ENCODE peak calls at places on chromosomes 7 and 10, in six cellular contexts. F is GM12891, O is HL-60, N is sigmoid colon, W is GM12892, R is GM23338. I is an unnamed sample.

GRCh38 chr7:30134523-30135270 is at the start of gene MTURN:
- DNase-seq in F (peak), O (peak), N (peak), W (peak), R (peak), I (no peak)

GRCh38 chr10:12995425-12995861 is 6.1 kb downstream of the CCDC3 start:
- DNase-seq in F (no peak), O (no peak), N (no peak), W (no peak), R (no peak), I (no peak)

GRCh38 chr7:44348300-44348699 is 22.9 kb upstream of the CAMK2B start:
- DNase-seq in F (no peak), O (no peak), N (no peak), W (no peak), R (peak), I (no peak)

GRCh38 chr7:135939268-135939667 is 37.9 kb downstream of the MTPN start:
- DNase-seq in F (no peak), O (no peak), N (no peak), W (no peak), R (peak), I (no peak)

GRCh38 chr7:74183142-74183541 is 9.0 kb downstream of the EIF4H start:
- DNase-seq in F (no peak), O (no peak), N (no peak), W (no peak), R (no peak), I (no peak)

GRCh38 chr10:79477456-79477855 is 32.0 kb upstream of the ZCCHC24 start:
- DNase-seq in F (no peak), O (no peak), N (no peak), W (no peak), R (no peak), I (no peak)

GRCh38 chr10:78281627-78282026 is 248.0 kb downstream of the RPS24 start:
- DNase-seq in F (no peak), O (no peak), N (no peak), W (no peak), R (no peak), I (no peak)

GRCh38 chr10:29160110-29160669 is 128.7 kb upstream of the LYZL1 start:
- DNase-seq in F (no peak), O (no peak), N (no peak), W (no peak), R (peak), I (no peak)

GRCh38 chr7:460374-461117 is 59.1 kb downstream of the PDGFA start:
- DNase-seq in F (no peak), O (no peak), N (no peak), W (no peak), R (no peak), I (no peak)

GRCh38 chr7:143015102-143015501 is 11.8 kb downstream of the OR9A2 start:
- DNase-seq in F (peak), O (no peak), N (no peak), W (no peak), R (no peak), I (no peak)

GRCh38 chr7:110835209-110835608 is 255.7 kb upstream of the LRRN3 start:
- DNase-seq in F (no peak), O (no peak), N (no peak), W (no peak), R (no peak), I (no peak)

GRCh38 chr7:2510909-2511768 is 8.4 kb upstream of the LFNG start:
- DNase-seq in F (no peak), O (peak), N (no peak), W (no peak), R (no peak), I (no peak)

GRCh38 chr10:89301231-89301630 is 615 bp upstream of the IFIT2 start:
- DNase-seq in F (no peak), O (peak), N (no peak), W (no peak), R (no peak), I (no peak)

GRCh38 chr7:24898691-24899090 is 81.3 kb downstream of the OSBPL3 start:
- DNase-seq in F (peak), O (no peak), N (no peak), W (no peak), R (no peak), I (no peak)

GRCh38 chr7:77684030-77684429 is 12.2 kb upstream of the RSBN1L start:
- DNase-seq in F (no peak), O (no peak), N (no peak), W (no peak), R (peak), I (no peak)

GRCh38 chr7:104931181-104931781 is 82.7 kb upstream of the KMT2E start:
- DNase-seq in F (no peak), O (no peak), N (no peak), W (no peak), R (peak), I (no peak)

GRCh38 chr7:108299251-108300014 is 156.8 kb downstream of the NRCAM start:
- DNase-seq in F (no peak), O (no peak), N (no peak), W (no peak), R (no peak), I (no peak)

GRCh38 chr10:128103229-128103714 is 23.0 kb downstream of the MKI67 start:
- DNase-seq in F (no peak), O (no peak), N (no peak), W (no peak), R (no peak), I (no peak)

GRCh38 chr10:125768217-125768616 is 7.4 kb downstream of the MMP21 start:
- DNase-seq in F (no peak), O (peak), N (no peak), W (no peak), R (no peak), I (no peak)

GRCh38 chr10:122492006-122492405 is 30.7 kb downstream of the HTRA1 start:
- DNase-seq in F (no peak), O (no peak), N (no peak), W (no peak), R (no peak), I (no peak)

GRCh38 chr10:122490268-122490667 is 28.9 kb downstream of the HTRA1 start:
- DNase-seq in F (no peak), O (no peak), N (no peak), W (no peak), R (no peak), I (no peak)

GRCh38 chr10:122492955-122493597 is 31.7 kb downstream of the HTRA1 start:
- DNase-seq in F (no peak), O (no peak), N (peak), W (no peak), R (no peak), I (no peak)

GRCh38 chr10:122493761-122494160 is 32.4 kb downstream of the HTRA1 start:
- DNase-seq in F (no peak), O (no peak), N (no peak), W (no peak), R (no peak), I (no peak)

GRCh38 chr10:122490786-122491680 is 29.7 kb downstream of the HTRA1 start:
- DNase-seq in F (no peak), O (no peak), N (peak), W (no peak), R (peak), I (no peak)
- TF ChIP-seq POLR2AphosphoS5 in F (no peak), O (no peak), N (peak), W (no peak), R (no peak), I (no peak)

GRCh38 chr7:100220833-100221718 is 1.3 kb downstream of the PVRIG start:
- DNase-seq in F (peak), O (no peak), N (no peak), W (peak), R (no peak), I (no peak)
- TF ChIP-seq POLR2AphosphoS5 in F (peak), O (no peak), N (no peak), W (peak), R (no peak), I (no peak)

DNA sequence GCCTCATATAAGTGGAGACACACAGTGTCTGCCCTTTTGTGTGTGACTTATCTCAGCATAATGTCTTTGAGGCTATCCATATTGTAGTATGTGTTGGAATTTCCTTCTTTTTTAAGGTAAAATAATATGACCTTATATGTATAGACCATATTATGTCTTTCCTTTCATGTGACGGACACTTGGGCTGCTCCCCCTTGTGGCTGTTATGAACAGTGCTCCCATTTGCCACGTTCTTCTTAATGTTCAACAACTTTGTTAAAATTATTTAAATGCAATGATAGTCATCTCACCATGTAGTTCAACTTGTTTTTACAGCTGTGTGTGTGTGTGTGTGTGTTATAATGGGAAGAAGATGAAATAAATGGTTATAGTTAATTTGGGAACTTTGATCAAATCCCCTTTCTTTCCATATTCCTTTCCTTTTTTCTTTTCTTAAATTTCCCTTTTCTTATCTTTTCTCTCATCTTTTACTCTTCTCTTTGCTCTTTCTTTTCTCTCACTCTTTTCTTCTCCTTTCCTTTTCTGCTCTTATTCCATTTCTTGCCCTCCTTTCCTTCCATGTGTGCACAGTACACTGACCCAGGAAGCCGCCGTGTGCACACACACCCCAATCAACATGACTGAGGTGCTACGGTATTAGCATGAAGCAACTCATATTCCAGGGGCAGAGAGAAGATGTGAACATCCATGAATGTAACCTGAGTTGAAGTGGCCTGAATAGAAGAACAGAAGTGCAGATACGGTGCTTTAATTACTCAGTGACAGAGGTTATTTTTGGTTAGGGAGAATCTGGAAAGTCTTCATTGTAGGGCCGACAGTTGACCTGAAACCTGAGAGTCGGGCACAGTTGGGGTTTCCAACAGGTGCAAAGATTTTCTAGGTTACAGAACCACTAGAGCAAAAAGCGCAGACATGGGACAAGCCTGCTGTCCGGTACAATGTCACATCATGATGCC is 596.7 kb downstream of the SDK1 start:
- DNase-seq in F (peak), O (no peak), N (no peak), W (no peak), R (peak), I (peak)
- TF ChIP-seq POLR2AphosphoS5 in F (no peak), O (no peak), N (no peak), W (no peak), R (no peak), I (no peak)

GRCh38 chr7:100803398-100804161 is 23.7 kb downstream of the EPHB4 start:
- DNase-seq in F (peak), O (peak), N (peak), W (peak), R (peak), I (no peak)

GRCh38 chr7:100801833-100802568 is 25.3 kb downstream of the EPHB4 start:
- DNase-seq in F (no peak), O (peak), N (peak), W (no peak), R (no peak), I (peak)

GRCh38 chr7:100794741-100795140 is 32.6 kb downstream of the EPHB4 start:
- DNase-seq in F (no peak), O (no peak), N (no peak), W (no peak), R (no peak), I (no peak)

GRCh38 chr7:100802951-100803350 is 24.4 kb downstream of the EPHB4 start:
- DNase-seq in F (no peak), O (no peak), N (no peak), W (no peak), R (no peak), I (no peak)

GRCh38 chr7:100799037-100799896 is 28.1 kb downstream of the EPHB4 start:
- DNase-seq in F (peak), O (peak), N (peak), W (no peak), R (peak), I (no peak)
- TF ChIP-seq POLR2AphosphoS5 in F (no peak), O (peak), N (peak), W (no peak), R (no peak), I (no peak)

GRCh38 chr7:126483972-126484371 is 768.8 kb downstream of the GRM8 start:
- DNase-seq in F (no peak), O (no peak), N (no peak), W (no peak), R (no peak), I (no peak)
- TF ChIP-seq POLR2AphosphoS5 in F (no peak), O (no peak), N (no peak), W (no peak), R (no peak), I (no peak)

GRCh38 chr7:99019523-99020412 is 124.1 kb downstream of the SMURF1 start:
- DNase-seq in F (no peak), O (no peak), N (peak), W (no peak), R (no peak), I (no peak)
- TF ChIP-seq POLR2AphosphoS5 in F (no peak), O (no peak), N (no peak), W (no peak), R (no peak), I (peak)

GRCh38 chr7:5423272-5423843 is at the start of gene TNRC18:
- DNase-seq in F (no peak), O (no peak), N (peak), W (no peak), R (no peak), I (no peak)
- TF ChIP-seq POLR2AphosphoS5 in F (no peak), O (no peak), N (peak), W (no peak), R (no peak), I (peak)

DNA sequence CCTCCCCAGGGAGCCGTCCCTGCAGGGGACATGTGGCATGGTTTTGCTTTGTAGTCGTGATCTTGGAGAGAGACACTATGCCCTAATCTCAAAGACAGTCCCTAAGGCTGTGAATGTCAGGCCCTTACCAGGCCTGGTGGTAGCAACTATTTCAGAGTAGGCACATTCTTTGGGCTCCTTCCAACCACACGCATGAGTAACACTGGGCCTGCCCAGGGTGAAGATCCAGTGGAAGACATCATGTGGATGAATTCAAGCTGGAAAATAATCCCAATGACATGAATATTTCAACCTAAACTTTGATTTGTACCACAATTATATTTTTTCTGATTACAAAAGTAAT is 39.5 kb upstream of the INSIG1 start:
- DNase-seq in F (no peak), O (no peak), N (no peak), W (no peak), R (no peak), I (no peak)
- TF ChIP-seq POLR2AphosphoS5 in F (no peak), O (no peak), N (no peak), W (no peak), R (no peak), I (no peak)

GRCh38 chr7:16916111-16916639 is 34.4 kb upstream of the AGR3 start:
- DNase-seq in F (no peak), O (no peak), N (no peak), W (no peak), R (no peak), I (no peak)

GRCh38 chr7:16914771-16915170 is 33.0 kb upstream of the AGR3 start:
- DNase-seq in F (no peak), O (no peak), N (no peak), W (no peak), R (no peak), I (no peak)

GRCh38 chr7:16913643-16914042 is 31.9 kb upstream of the AGR3 start:
- DNase-seq in F (no peak), O (no peak), N (no peak), W (no peak), R (peak), I (no peak)

GRCh38 chr7:16916733-16917132 is 35.0 kb upstream of the AGR3 start:
- DNase-seq in F (no peak), O (no peak), N (no peak), W (no peak), R (no peak), I (no peak)

DNA sequence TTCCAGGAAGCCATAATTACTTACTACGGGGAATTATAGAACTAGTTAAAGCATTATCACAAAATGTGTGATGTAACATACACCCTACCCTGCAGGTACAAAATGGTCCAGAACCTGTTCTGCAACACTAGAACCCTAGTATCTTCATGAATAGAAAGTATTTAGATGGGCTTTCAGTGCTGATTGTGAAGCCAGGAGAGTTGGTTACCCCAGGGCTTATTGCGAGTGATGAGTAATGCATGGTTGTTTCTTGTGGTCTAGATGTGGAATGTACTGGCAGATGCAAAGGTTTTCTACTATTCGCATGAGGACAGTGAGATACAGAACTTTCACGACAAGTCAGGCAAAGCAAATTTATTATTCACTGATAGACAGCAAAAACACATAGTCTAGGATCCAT is 33.6 kb upstream of the AGR3 start:
- DNase-seq in F (no peak), O (no peak), N (no peak), W (no peak), R (no peak), I (no peak)
- TF ChIP-seq POLR2AphosphoS5 in F (no peak), O (no peak), N (no peak), W (no peak), R (no peak), I (no peak)

DNA sequence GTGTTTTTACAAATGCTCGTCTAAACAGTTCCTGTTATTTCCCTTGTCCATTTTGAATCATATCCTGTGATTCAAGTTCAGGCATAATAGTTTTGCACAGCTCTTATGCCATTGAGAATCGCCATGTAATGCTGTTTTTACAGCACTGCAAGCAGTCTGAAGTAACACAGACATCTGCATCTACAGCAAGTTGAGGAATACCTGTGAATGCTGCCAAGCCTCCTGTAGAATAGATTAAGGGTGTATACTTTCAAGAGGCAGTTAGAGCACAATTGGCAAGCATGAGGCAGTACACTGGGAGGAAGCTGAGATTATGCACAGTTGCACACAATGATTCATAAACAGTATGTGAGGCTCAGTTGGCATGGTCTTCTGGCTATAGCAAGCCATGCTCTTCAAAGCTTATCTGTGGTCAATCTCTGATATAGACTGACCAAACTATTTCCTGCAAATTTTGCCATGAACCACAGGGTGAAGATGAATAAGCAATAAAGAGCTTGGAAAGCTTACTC is 121.9 kb upstream of the AKR1E2 start:
- DNase-seq in F (no peak), O (no peak), N (no peak), W (no peak), R (no peak), I (peak)
- TF ChIP-seq POLR2AphosphoS5 in F (no peak), O (no peak), N (peak), W (no peak), R (no peak), I (peak)